ENCODE peak calls at places on chromosomes 3 and 15, in nine cellular contexts. D, O, M, S, L, Z, W, H and N are unnamed samples.

GRCh38 chr3:12993022-12993622 is 80.1 kb downstream of the IQSEC1 start:
- DNase-seq in D (no peak), O (no peak), M (no peak), S (peak), L (no peak), Z (no peak), W (no peak), H (peak), N (peak)

GRCh38 chr3:14274999-14275961 is 96.7 kb downstream of the LSM3 start:
- DNase-seq in D (no peak), O (no peak), M (no peak), S (no peak), L (no peak), Z (peak), W (peak), H (no peak), N (no peak)

GRCh38 chr3:197809356-197810020 is 18.4 kb downstream of the LRCH3 start:
- DNase-seq in D (no peak), O (peak), M (no peak), S (no peak), L (peak), Z (no peak), W (no peak), H (no peak), N (no peak)

GRCh38 chr3:154003649-154004048 is 117.5 kb upstream of the ARHGEF26 start:
- DNase-seq in D (no peak), O (no peak), M (no peak), S (no peak), L (no peak), Z (no peak), W (no peak), H (no peak), N (no peak)

GRCh38 chr15:60798821-60799220 is 319.9 kb upstream of the ICE2 start:
- DNase-seq in D (no peak), O (peak), M (peak), S (no peak), L (peak), Z (no peak), W (peak), H (no peak), N (no peak)

GRCh38 chr3:52041118-52041847 is 15.1 kb downstream of the DUSP7 start:
- DNase-seq in D (no peak), O (no peak), M (no peak), S (no peak), L (no peak), Z (no peak), W (no peak), H (no peak), N (no peak)

GRCh38 chr3:149129326-149130123 is at the start of gene HPS3:
- DNase-seq in D (peak), O (peak), M (peak), S (peak), L (peak), Z (peak), W (peak), H (peak), N (peak)

GRCh38 chr15:64911317-64912186 is at the start of gene ANKDD1A:
- DNase-seq in D (peak), O (no peak), M (no peak), S (peak), L (peak), Z (peak), W (peak), H (peak), N (peak)

GRCh38 chr3:61562810-61563613 is 1.6 kb downstream of the PTPRG start:
- DNase-seq in D (no peak), O (no peak), M (no peak), S (no peak), L (no peak), Z (no peak), W (peak), H (no peak), N (peak)

GRCh38 chr3:113339616-113340244 is 101.6 kb downstream of the CFAP44 start:
- DNase-seq in D (no peak), O (no peak), M (no peak), S (no peak), L (no peak), Z (no peak), W (no peak), H (no peak), N (no peak)

GRCh38 chr3:97821413-97821809 is 400 bp upstream of the CRYBG3 start:
- DNase-seq in D (peak), O (peak), M (no peak), S (peak), L (no peak), Z (no peak), W (no peak), H (no peak), N (peak)